ENCODE peak calls at places on chromosomes 6 and 20, in nine cellular contexts. X is kidney, G is lower lobe of right lung, C is cardiac muscle cell, W is hepatocyte, B is dorsolateral prefrontal cortex, T is AG04449, R is mucosa of descending colon, P is BE2C. S is an unnamed sample.

GRCh38 chr6:137630666-137631065 is 136.5 kb upstream of the OLIG3 start:
- DNase-seq in X (no peak), G (no peak), C (no peak), W (no peak), B (no peak), T (no peak), R (no peak), P (no peak), S (no peak)

GRCh38 chr6:57177545-57178225 is 5.6 kb downstream of the BAG2 start:
- DNase-seq in X (peak; percentile 74), G (no peak), C (peak; percentile 11), W (peak; percentile 21), B (no peak), T (no peak), R (peak; percentile 22), P (no peak), S (no peak)

GRCh38 chr20:61719691-61720347 is 345.9 kb downstream of the TAF4 start:
- DNase-seq in X (no peak), G (no peak), C (no peak), W (no peak), B (no peak), T (no peak), R (no peak), P (no peak), S (no peak)

GRCh38 chr6:163714179-163714578 is 299.7 kb downstream of the QKI start:
- DNase-seq in X (no peak), G (no peak), C (no peak), W (no peak), B (no peak), T (no peak), R (no peak), P (no peak), S (no peak)

GRCh38 chr20:38134427-38135281 is 30.4 kb downstream of the TGM2 start:
- DNase-seq in X (peak; percentile 81), G (peak; percentile 46), C (peak; percentile 30), W (no peak), B (no peak), T (no peak), R (no peak), P (no peak), S (peak; percentile 57)

GRCh38 chr6:14224359-14225103 is 107.0 kb downstream of the CD83 start:
- DNase-seq in X (no peak), G (no peak), C (no peak), W (no peak), B (no peak), T (no peak), R (no peak), P (no peak), S (no peak)

GRCh38 chr6:28838634-28839442 is 84.9 kb downstream of the TRIM27 start:
- DNase-seq in X (peak; percentile 89), G (peak; percentile 87), C (peak; percentile 92), W (peak; percentile 92), B (peak; percentile 81), T (no peak), R (peak; percentile 85), P (peak; percentile 92), S (peak; percentile 44)

GRCh38 chr6:37536462-37537225 is 37.0 kb upstream of the CCDC167 start:
- DNase-seq in X (no peak), G (no peak), C (peak; percentile 40), W (no peak), B (no peak), T (no peak), R (no peak), P (peak; percentile 62), S (no peak)

GRCh38 chr20:15642676-15643075 is 930.6 kb downstream of the KIF16B start:
- DNase-seq in X (no peak), G (no peak), C (no peak), W (no peak), B (no peak), T (peak; percentile 42), R (no peak), P (no peak), S (no peak)

GRCh38 chr20:35954907-35955251 is 577 bp upstream of the SCAND1 start:
- DNase-seq in X (no peak), G (no peak), C (no peak), W (no peak), B (no peak), T (no peak), R (no peak), P (no peak), S (no peak)

GRCh38 chr6:162785632-162786242 is 58.0 kb downstream of the PACRG start:
- DNase-seq in X (peak; percentile 53), G (no peak), C (peak; percentile 3), W (no peak), B (no peak), T (no peak), R (no peak), P (no peak), S (no peak)

GRCh38 chr6:22363166-22363965 is 66.5 kb upstream of the PRL start:
- DNase-seq in X (no peak), G (no peak), C (no peak), W (no peak), B (no peak), T (no peak), R (no peak), P (no peak), S (no peak)

DNA sequence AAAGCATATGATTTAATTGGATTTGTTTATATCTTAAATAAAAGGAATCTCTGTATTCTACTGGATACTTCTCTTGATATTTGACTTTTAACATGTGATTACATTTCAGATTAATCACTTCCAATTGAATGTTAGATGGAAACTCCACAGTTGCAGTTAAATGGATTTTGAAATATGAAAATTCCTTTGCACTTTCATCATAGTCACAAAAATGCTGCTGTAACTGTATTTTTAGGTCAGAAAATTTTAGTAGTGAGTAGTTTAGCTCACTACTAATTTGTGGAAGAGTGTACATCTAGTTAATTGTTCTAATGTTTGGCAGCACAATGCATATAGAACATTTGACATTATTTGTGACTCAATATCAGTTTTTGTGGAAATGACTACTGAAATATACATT is 26.8 kb downstream of the PTCHD4 start:
- DNase-seq in X (no peak), G (no peak), C (no peak), W (no peak), B (no peak), T (no peak), R (no peak), P (no peak), S (no peak)
- TF ChIP-seq CTCF in X (no peak), G (no peak), C (no peak), W (no peak), B (no peak), T (no peak), R (no peak), P (no peak), S (no peak)

DNA sequence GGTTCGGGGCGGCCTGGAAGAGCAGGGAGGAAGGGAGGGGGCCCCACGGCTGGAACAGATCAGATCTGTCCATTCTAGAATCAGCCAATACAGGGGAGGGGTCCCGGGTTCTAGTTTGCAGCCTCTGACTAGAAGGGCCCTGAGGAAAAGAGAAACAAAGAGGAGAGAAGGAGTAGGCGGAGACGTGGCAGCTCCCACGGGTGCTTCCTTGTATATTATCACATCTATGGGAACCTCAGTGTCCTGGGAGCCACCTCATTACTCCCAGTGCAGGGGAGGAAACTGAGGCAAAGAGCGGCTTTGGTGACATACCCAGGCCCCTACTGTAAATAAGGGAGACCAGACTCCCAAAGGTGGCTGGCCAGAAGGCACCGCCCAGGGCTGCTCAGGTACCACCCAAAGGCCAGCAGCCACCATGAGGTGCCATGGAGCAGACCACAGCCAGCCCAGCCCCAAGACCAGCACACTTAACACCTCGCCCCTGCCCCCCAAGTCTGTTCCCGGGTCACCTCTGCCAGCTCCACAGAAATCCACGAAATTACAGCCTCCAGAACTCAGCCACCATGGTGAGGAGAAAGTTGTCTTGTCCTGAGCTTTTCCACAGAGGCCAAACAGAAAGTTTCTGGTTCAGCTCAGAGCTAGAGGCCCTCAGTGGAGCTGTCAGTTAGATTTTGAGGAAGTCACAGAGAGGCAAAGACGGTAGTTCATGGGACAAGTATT is 2.1 kb downstream of the ZC3H12D start:
- DNase-seq in X (no peak), G (peak; percentile 59), C (no peak), W (no peak), B (no peak), T (no peak), R (no peak), P (no peak), S (no peak)
- H3K4me3 ChIP-seq in X (peak overlapping the region; percentile 68), G (peak overlapping the region; percentile 49), C (no peak overlapping the region), W (no peak overlapping the region), B (no peak overlapping the region), T (no peak overlapping the region), R (no peak overlapping the region), P (no peak overlapping the region), S (no peak overlapping the region)

DNA sequence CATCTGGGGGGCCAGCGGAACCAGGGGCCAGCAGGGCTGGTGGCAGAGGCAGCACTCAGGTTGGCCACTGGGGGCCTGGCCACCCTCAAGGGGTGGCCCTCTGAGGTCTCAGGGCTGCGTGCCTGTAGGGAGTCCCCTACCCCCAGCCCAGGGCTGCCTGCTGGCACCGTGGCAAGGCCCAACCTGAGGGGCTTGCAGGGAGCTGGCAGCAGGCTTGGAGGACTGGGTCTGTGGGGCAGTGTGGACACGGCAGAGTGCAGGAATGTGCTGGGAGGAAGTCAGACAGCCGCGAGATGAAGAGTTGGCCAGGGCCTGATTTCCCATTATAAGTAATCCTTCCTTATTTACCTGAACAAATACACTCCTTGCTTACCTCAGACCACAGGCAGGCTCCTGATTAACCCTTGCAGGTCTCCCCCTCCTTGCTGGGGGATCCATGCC is at the start of gene SPDEF:
- DNase-seq in X (peak; percentile 66), G (no peak), C (no peak), W (no peak), B (no peak), T (no peak), R (no peak), P (no peak), S (no peak)
- TF ChIP-seq CTCF in X (no peak), G (no peak), C (no peak), W (no peak), B (no peak), T (no peak), R (no peak), P (no peak), S (no peak)

GRCh38 chr20:40335437-40335836 is 353.6 kb downstream of the MAFB start:
- DNase-seq in X (no peak), G (no peak), C (no peak), W (no peak), B (no peak), T (no peak), R (no peak), P (no peak), S (no peak)

GRCh38 chr20:40333591-40333990 is 355.4 kb downstream of the MAFB start:
- DNase-seq in X (no peak), G (no peak), C (no peak), W (no peak), B (no peak), T (no peak), R (no peak), P (no peak), S (no peak)

GRCh38 chr20:40339661-40340449 is 349.2 kb downstream of the MAFB start:
- DNase-seq in X (no peak), G (peak; percentile 84), C (no peak), W (no peak), B (peak; percentile 41), T (no peak), R (peak; percentile 63), P (no peak), S (no peak)

GRCh38 chr20:40336530-40336929 is 352.5 kb downstream of the MAFB start:
- DNase-seq in X (no peak), G (no peak), C (no peak), W (no peak), B (no peak), T (no peak), R (no peak), P (no peak), S (no peak)

DNA sequence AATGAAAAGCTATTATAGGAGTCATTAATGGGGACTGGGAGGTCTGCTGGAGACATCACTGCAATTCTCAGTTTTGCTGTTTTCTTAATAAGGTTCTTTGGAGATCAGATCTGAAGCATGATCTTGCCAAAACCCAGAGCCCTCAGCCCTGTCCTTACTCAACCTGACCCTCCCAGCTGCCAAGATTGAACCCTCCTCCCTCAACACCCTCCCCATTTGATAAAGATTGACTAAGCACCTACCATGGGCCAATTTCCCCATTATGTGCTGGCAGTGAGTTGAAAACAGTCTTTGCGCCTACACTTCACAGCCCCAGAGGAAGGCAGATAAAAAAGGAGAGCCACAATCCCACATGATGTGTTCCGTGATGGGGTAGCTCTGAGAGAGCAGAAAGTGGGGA is 353.0 kb downstream of the MAFB start:
- DNase-seq in X (no peak), G (no peak), C (no peak), W (no peak), B (no peak), T (no peak), R (no peak), P (no peak), S (no peak)
- H3K4me3 ChIP-seq in X (no peak overlapping the region), G (no peak overlapping the region), C (no peak overlapping the region), W (no peak overlapping the region), B (no peak overlapping the region), T (no peak overlapping the region), R (no peak overlapping the region), P (no peak overlapping the region), S (no peak overlapping the region)